ENCODE peak calls at places on chromosomes 16 and 17, in eight cellular contexts. T, E, Y, O, X, B, J and A are unnamed samples.
A peak's percentile ranks its signal among the peaks of the same experiment; 100 is the strongest.

GRCh38 chr16:82360024-82360783 is 190.2 kb upstream of the MPHOSPH6 start:
- DNase-seq in T (no peak), E (no peak), Y (no peak), O (no peak), X (no peak), B (no peak), J (no peak), A (no peak)

GRCh38 chr17:77374170-77374936 is 233.6 kb downstream of the SEC14L1 start:
- DNase-seq in T (peak; percentile 95), E (peak; percentile 69), Y (no peak), O (no peak), X (peak; percentile 96), B (no peak), J (peak; percentile 79), A (peak; percentile 83)

GRCh38 chr17:79812206-79812968 is 15.5 kb upstream of the CBX8 start:
- DNase-seq in T (peak; percentile 53), E (no peak), Y (no peak), O (no peak), X (peak; percentile 44), B (no peak), J (no peak), A (no peak)

GRCh38 chr17:19004601-19005441 is at the start of gene FAM83G:
- DNase-seq in T (peak; percentile 93), E (peak; percentile 88), Y (no peak), O (no peak), X (peak; percentile 80), B (peak; percentile 87), J (peak; percentile 86), A (peak; percentile 63)

GRCh38 chr16:85656351-85657266 is 32.1 kb downstream of the GINS2 start:
- DNase-seq in T (peak; percentile 24), E (no peak), Y (no peak), O (no peak), X (peak; percentile 1), B (no peak), J (no peak), A (no peak)

GRCh38 chr16:22386976-22387375 is 12.6 kb upstream of the CDR2 start:
- DNase-seq in T (no peak), E (no peak), Y (peak; percentile 88), O (peak; percentile 77), X (no peak), B (no peak), J (no peak), A (peak; percentile 95)

GRCh38 chr17:78954684-78955083 is 25.0 kb downstream of the LGALS3BP start:
- DNase-seq in T (no peak), E (no peak), Y (no peak), O (no peak), X (no peak), B (no peak), J (no peak), A (no peak)

GRCh38 chr17:40139566-40140058 is 725 bp upstream of the CASC3 start:
- DNase-seq in T (peak; percentile 58), E (no peak), Y (no peak), O (no peak), X (no peak), B (no peak), J (no peak), A (no peak)

GRCh38 chr16:79310734-79311133 is 289.8 kb downstream of the MAF start:
- DNase-seq in T (no peak), E (no peak), Y (no peak), O (no peak), X (no peak), B (no peak), J (no peak), A (no peak)

GRCh38 chr16:54236761-54237160 is 49.8 kb downstream of the IRX3 start:
- DNase-seq in T (no peak), E (no peak), Y (no peak), O (peak; percentile 61), X (no peak), B (no peak), J (no peak), A (peak; percentile 86)

GRCh38 chr17:47918003-47918402 is 22.0 kb downstream of the SP2 start:
- DNase-seq in T (no peak), E (no peak), Y (no peak), O (no peak), X (no peak), B (no peak), J (no peak), A (no peak)

GRCh38 chr17:50918071-50918932 is 52.1 kb upstream of the TOB1 start:
- DNase-seq in T (no peak), E (no peak), Y (no peak), O (no peak), X (no peak), B (no peak), J (no peak), A (no peak)

GRCh38 chr16:12257926-12258561 is 281.5 kb downstream of the SNX29 start:
- DNase-seq in T (no peak), E (no peak), Y (peak; percentile 12), O (no peak), X (peak; percentile 41), B (peak; percentile 16), J (no peak), A (no peak)

GRCh38 chr17:78974635-78975591 is 4.8 kb downstream of the LGALS3BP start:
- DNase-seq in T (no peak), E (no peak), Y (peak; percentile 69), O (peak; percentile 74), X (no peak), B (peak; percentile 64), J (peak; percentile 80), A (peak; percentile 86)

GRCh38 chr17:56613131-56613530 is 19.6 kb downstream of the NOG start:
- DNase-seq in T (no peak), E (no peak), Y (no peak), O (no peak), X (no peak), B (no peak), J (no peak), A (no peak)

GRCh38 chr16:19522369-19523159 is 666 bp upstream of the GDE1 start:
- DNase-seq in T (no peak), E (no peak), Y (peak; percentile 16), O (no peak), X (no peak), B (no peak), J (no peak), A (no peak)

GRCh38 chr16:12600536-12601256 is 203.0 kb downstream of the CPPED1 start:
- DNase-seq in T (no peak), E (no peak), Y (no peak), O (no peak), X (no peak), B (no peak), J (no peak), A (no peak)

GRCh38 chr17:35081638-35082037 is 18.1 kb upstream of the RFFL start:
- DNase-seq in T (no peak), E (no peak), Y (no peak), O (no peak), X (no peak), B (no peak), J (no peak), A (no peak)

GRCh38 chr17:79628861-79629547 is 18.2 kb upstream of the RBFOX3 start:
- DNase-seq in T (peak; percentile 4), E (no peak), Y (no peak), O (no peak), X (peak; percentile 31), B (no peak), J (no peak), A (no peak)

GRCh38 chr17:49708515-49709161 is 874 bp upstream of the SLC35B1 start:
- DNase-seq in T (no peak), E (no peak), Y (peak; percentile 28), O (no peak), X (peak; percentile 11), B (no peak), J (no peak), A (no peak)

GRCh38 chr16:71339481-71340171 is 18.9 kb upstream of the CALB2 start:
- DNase-seq in T (no peak), E (no peak), Y (no peak), O (no peak), X (no peak), B (no peak), J (no peak), A (no peak)

GRCh38 chr16:50448522-50448921 is 79.7 kb upstream of the BRD7 start:
- DNase-seq in T (no peak), E (no peak), Y (no peak), O (no peak), X (peak; percentile 81), B (no peak), J (no peak), A (no peak)
- TF ChIP-seq CTCF in T (no peak), E (no peak), Y (no peak), O (no peak), X (peak; percentile 52), B (no peak), J (no peak), A (no peak)

GRCh38 chr17:61410555-61411089 is 11.0 kb downstream of the TBX2 start:
- DNase-seq in T (peak; percentile 87), E (peak; percentile 68), Y (no peak), O (no peak), X (peak; percentile 89), B (peak; percentile 60), J (peak; percentile 79), A (peak; percentile 82)
- TF ChIP-seq CTCF in T (peak; percentile 52), E (no peak), Y (peak; percentile 37), O (peak; percentile 52), X (peak; percentile 69), B (no peak), J (peak; percentile 27), A (peak; percentile 82)

DNA sequence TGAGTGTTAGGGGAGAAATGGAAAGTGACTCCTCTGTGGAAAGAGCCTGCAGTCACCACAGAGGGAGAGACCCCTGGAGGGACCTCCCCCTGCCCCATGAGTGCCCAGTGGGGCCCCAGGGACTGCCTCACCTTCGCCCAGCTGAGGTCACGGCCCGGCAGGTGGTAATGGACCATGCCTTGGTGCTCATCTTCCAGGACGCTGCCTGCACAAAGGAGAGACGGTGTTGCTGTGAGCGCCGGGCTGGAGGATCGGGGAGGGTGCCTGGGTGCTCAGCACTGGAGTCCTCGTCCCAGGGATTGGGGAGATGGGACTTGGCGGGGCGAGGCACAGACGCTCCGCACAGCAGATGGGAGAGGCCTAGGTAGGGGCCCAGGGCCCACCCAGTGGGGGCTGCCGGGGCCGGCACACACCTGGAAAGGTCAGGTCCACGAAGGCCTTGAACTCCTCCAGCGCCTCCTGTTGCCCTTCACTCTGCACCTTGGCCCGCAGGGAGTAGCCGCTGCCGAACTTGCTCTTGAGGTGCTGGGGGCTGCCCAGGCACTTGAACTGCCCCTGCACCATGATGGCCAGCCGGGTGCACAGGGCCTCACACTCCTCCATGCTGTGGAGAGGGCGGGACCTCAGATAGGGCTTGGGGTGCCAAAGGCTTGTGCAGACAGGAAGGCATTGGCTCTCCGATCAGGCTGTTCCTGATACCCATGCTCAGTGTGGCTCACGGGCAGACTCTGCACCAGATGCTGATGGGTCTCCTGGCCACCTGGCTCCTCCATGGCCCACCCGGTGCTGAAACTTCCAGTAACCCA is 9.7 kb upstream of the RNPS1 start:
- DNase-seq in T (no peak), E (no peak), Y (no peak), O (no peak), X (no peak), B (no peak), J (no peak), A (no peak)
- TF ChIP-seq CTCF in T (no peak), E (no peak), Y (no peak), O (no peak), X (no peak), B (no peak), J (no peak), A (no peak)

DNA sequence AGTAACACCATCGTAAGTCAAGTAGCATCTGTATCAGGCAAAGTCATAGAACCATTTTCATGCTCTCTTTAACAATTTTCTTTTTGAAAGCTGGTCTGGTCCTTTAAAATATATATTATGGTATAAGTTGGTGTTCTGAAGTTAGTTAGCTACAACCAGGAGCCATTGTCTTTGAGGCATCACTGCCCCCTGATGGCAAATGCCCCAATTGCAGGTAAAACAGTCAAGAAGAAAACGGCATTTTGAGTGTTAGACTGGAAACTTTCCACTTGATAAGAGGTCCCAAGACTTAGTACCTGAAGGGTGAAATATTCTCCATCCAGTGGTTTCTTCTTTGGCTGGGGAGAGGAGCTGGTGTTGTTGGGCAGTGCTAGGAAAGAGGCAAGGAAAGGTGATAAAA is 14.1 kb downstream of the TP53 start:
- DNase-seq in T (no peak), E (no peak), Y (peak; percentile 59), O (no peak), X (peak; percentile 34), B (peak; percentile 64), J (no peak), A (peak; percentile 1)
- TF ChIP-seq CTCF in T (peak; percentile 44), E (peak; percentile 50), Y (peak; percentile 68), O (peak; percentile 60), X (peak; percentile 56), B (peak; percentile 47), J (peak; percentile 42), A (peak; percentile 70)